ENCODE peak calls at places on chromosomes 6 and 20, in seven cellular contexts. K, O, E, S, X, W and A are unnamed samples.

GRCh38 chr6:31865205-31866118 is 2.8 kb upstream of the NEU1 start:
- DNase-seq in S (no peak), W (no peak), O (peak; percentile 21), X (peak; percentile 98), E (peak; percentile 5), K (no peak), A (no peak)

GRCh38 chr20:3334156-3334943 is 73.1 kb downstream of the DNAAF9 start:
- DNase-seq in W (no peak), K (no peak), O (no peak), S (no peak), E (no peak), X (no peak), A (no peak)

GRCh38 chr20:8127553-8128255 is 4.4 kb upstream of the PLCB1 start:
- DNase-seq in W (no peak), O (peak; percentile 55), K (no peak), S (no peak), E (no peak), X (no peak), A (no peak)

GRCh38 chr6:1498491-1499113 is 109.2 kb downstream of the FOXF2 start:
- DNase-seq in W (peak; percentile 86), E (no peak), K (no peak), X (no peak), S (no peak), O (no peak), A (no peak)

GRCh38 chr20:56842086-56842485 is 213.0 kb downstream of the TFAP2C start:
- DNase-seq in W (no peak), X (no peak), K (no peak), O (no peak), E (no peak), S (no peak), A (no peak)

GRCh38 chr6:137260205-137260604 is 41.0 kb upstream of the IFNGR1 start:
- DNase-seq in K (no peak), O (no peak), E (no peak), W (no peak), X (no peak), S (no peak), A (no peak)

GRCh38 chr20:60589624-60590023 is 631.4 kb downstream of the CDH26 start:
- DNase-seq in X (no peak), E (no peak), S (no peak), O (no peak), K (no peak), W (no peak), A (no peak)

GRCh38 chr20:50713677-50714101 is 17.7 kb upstream of the PARD6B start:
- DNase-seq in E (no peak), W (peak; percentile 80), S (peak; percentile 49), K (no peak), X (no peak), O (no peak), A (peak; percentile 48)

GRCh38 chr20:49450281-49450707 is 32.2 kb downstream of the KCNB1 start:
- DNase-seq in W (peak; percentile 10), E (no peak), K (peak; percentile 36), O (no peak), X (no peak), S (no peak), A (no peak)

GRCh38 chr6:49453221-49453620 is 9.8 kb downstream of the MMUT start:
- DNase-seq in W (no peak), E (peak; percentile 18), X (no peak), O (no peak), S (no peak), K (no peak), A (no peak)

GRCh38 chr6:47934023-47934422 is 152.2 kb downstream of the OPN5 start:
- DNase-seq in X (no peak), E (no peak), W (no peak), K (no peak), O (no peak), S (no peak), A (no peak)

GRCh38 chr6:42226251-42227143 is 8.8 kb upstream of the MRPS10 start:
- DNase-seq in W (peak; percentile 85), X (peak; percentile 93), O (no peak), S (no peak), K (no peak), E (no peak), A (peak; percentile 85)

GRCh38 chr6:31791324-31792089 is 4.0 kb downstream of the VARS1 start:
- DNase-seq in X (peak; percentile 16), W (peak; percentile 71), K (no peak), S (peak; percentile 27), E (peak; percentile 81), O (peak; percentile 73), A (no peak)

GRCh38 chr6:82144007-82144851 is 103.3 kb downstream of the IBTK start:
- DNase-seq in K (peak; percentile 34), O (no peak), S (peak; percentile 92), E (no peak), W (peak; percentile 96), X (peak; percentile 99), A (peak; percentile 93)

GRCh38 chr20:32626859-32627636 is 41.9 kb upstream of the NOL4L start:
- DNase-seq in E (no peak), S (no peak), X (no peak), W (no peak), K (peak; percentile 49), O (peak; percentile 22), A (peak; percentile 53)

GRCh38 chr6:16700202-16700997 is 60.9 kb downstream of the ATXN1 start:
- DNase-seq in O (peak; percentile 75), X (no peak), S (no peak), E (no peak), K (no peak), W (peak; percentile 31), A (no peak)

GRCh38 chr20:33539129-33539528 is 49.2 kb downstream of the CBFA2T2 start:
- DNase-seq in K (no peak), X (no peak), S (no peak), W (peak; percentile 61), O (no peak), E (no peak), A (no peak)

GRCh38 chr20:35404614-35405259 is 7.0 kb downstream of the UQCC1 start:
- DNase-seq in E (no peak), X (no peak), O (peak; percentile 7), S (no peak), W (no peak), K (no peak), A (no peak)

GRCh38 chr20:58012731-58013510 is 215.5 kb downstream of the ANKRD60 start:
- DNase-seq in K (no peak), X (no peak), E (no peak), W (no peak), S (no peak), O (no peak), A (no peak)

GRCh38 chr6:88989215-88989614 is 25.8 kb upstream of the RNGTT start:
- DNase-seq in X (no peak), W (peak; percentile 20), S (peak; percentile 13), O (no peak), K (no peak), E (no peak), A (peak; percentile 4)

GRCh38 chr20:44110816-44111568 is 76.0 kb downstream of the JPH2 start:
- DNase-seq in W (no peak), S (no peak), K (no peak), X (no peak), E (no peak), O (no peak), A (no peak)

GRCh38 chr20:46635514-46636091 is 15.7 kb downstream of the SLC13A3 start:
- DNase-seq in O (no peak), S (no peak), W (no peak), X (no peak), K (no peak), E (no peak), A (no peak)

GRCh38 chr6:54980511-54981275 is 134.1 kb downstream of the FAM83B start:
- DNase-seq in S (no peak), X (no peak), O (no peak), W (peak; percentile 18), E (no peak), K (no peak), A (peak; percentile 11)

GRCh38 chr6:157218371-157219198 is 104.7 kb downstream of the TMEM242 start:
- DNase-seq in S (no peak), E (no peak), O (no peak), K (no peak), X (no peak), W (no peak), A (no peak)

GRCh38 chr6:18405477-18406293 is 18.5 kb downstream of the RNF144B start:
- DNase-seq in X (peak; percentile 86), K (no peak), O (no peak), W (peak; percentile 95), S (peak; percentile 82), E (no peak), A (peak; percentile 98)

GRCh38 chr6:157229733-157230132 is 93.6 kb downstream of the TMEM242 start:
- DNase-seq in X (no peak), W (no peak), O (no peak), E (no peak), K (no peak), S (no peak), A (no peak)

GRCh38 chr20:9412309-9412708 is 102.1 kb upstream of the LAMP5 start:
- DNase-seq in O (no peak), W (no peak), S (no peak), X (no peak), E (no peak), K (no peak), A (no peak)

GRCh38 chr20:37363221-37364012 is 17.5 kb downstream of the SRC start:
- DNase-seq in W (no peak), X (no peak), K (no peak), S (no peak), O (no peak), E (no peak), A (no peak)

GRCh38 chr6:71523548-71523947 is 234.9 kb downstream of the OGFRL1 start:
- DNase-seq in O (no peak), W (no peak), K (no peak), X (no peak), S (no peak), E (no peak), A (no peak)

GRCh38 chr6:129644567-129645015 is 65.4 kb downstream of the ARHGAP18 start:
- DNase-seq in W (peak; percentile 68), X (peak; percentile 6), O (no peak), K (no peak), E (no peak), S (no peak), A (peak; percentile 84)

GRCh38 chr6:158460602-158461092 is 99.2 kb upstream of the TMEM181 start:
- DNase-seq in X (no peak), W (peak; percentile 78), S (peak; percentile 42), E (no peak), O (no peak), K (no peak), A (peak; percentile 62)

GRCh38 chr6:20338160-20338559 is 63.5 kb upstream of the E2F3 start:
- DNase-seq in E (no peak), X (no peak), K (no peak), S (no peak), O (no peak), W (peak; percentile 6), A (no peak)

GRCh38 chr6:17012421-17013225 is 89.2 kb upstream of the STMND1 start:
- DNase-seq in X (no peak), O (no peak), S (peak; percentile 37), W (peak; percentile 82), E (no peak), K (no peak), A (peak; percentile 11)

GRCh38 chr6:162706236-162706635 is 21.3 kb downstream of the PRKN start:
- DNase-seq in X (no peak), K (peak; percentile 2), O (no peak), E (no peak), W (peak; percentile 19), S (no peak), A (no peak)